ENCODE peak calls at places on chromosomes 16 and 17, in four cellular contexts. K is CD8-positive, alpha-beta T cell; H is fibroblast of lung; X is Peyer's patch. W is an unnamed sample.

GRCh38 chr17:40355123-40355803 is 9.3 kb downstream of the GJD3 start:
- DNase-seq in K (peak), X (peak), H (peak), W (peak)

GRCh38 chr17:3845361-3845753 is 689 bp downstream of the NCBP3 start:
- DNase-seq in K (peak), X (no peak), H (peak), W (no peak)

GRCh38 chr16:15518412-15519351 is 84.3 kb downstream of the BMERB1 start:
- DNase-seq in H (peak), K (no peak), X (no peak), W (no peak)

GRCh38 chr17:66673668-66674276 is 161.1 kb upstream of the CACNG5 start:
- DNase-seq in H (peak), K (peak), X (peak), W (peak)

GRCh38 chr16:23945243-23945642 is 109.5 kb downstream of the PRKCB start:
- DNase-seq in H (no peak), X (no peak), K (no peak), W (no peak)

GRCh38 chr16:69741519-69741918 is 13.2 kb downstream of the NOB1 start:
- DNase-seq in X (no peak), H (peak), K (no peak), W (no peak)

GRCh38 chr16:47565454-47565853 is 104.3 kb downstream of the PHKB start:
- DNase-seq in X (peak), K (peak), H (peak), W (peak)

GRCh38 chr17:79023886-79024771 is at the start of gene C1QTNF1:
- DNase-seq in K (peak), H (peak), X (peak), W (peak)

GRCh38 chr17:19343671-19344151 is 18.8 kb downstream of the B9D1 start:
- DNase-seq in H (no peak), K (no peak), X (peak), W (no peak)

GRCh38 chr16:73480381-73480780 is 432.5 kb upstream of the ZFHX3 start:
- DNase-seq in K (no peak), X (no peak), H (no peak), W (no peak)

GRCh38 chr16:88472042-88472441 is 19.0 kb downstream of the ZFPM1 start:
- DNase-seq in X (no peak), K (no peak), H (no peak), W (no peak)

GRCh38 chr16:58843675-58844074 is 109.6 kb upstream of the GOT2 start:
- DNase-seq in H (peak), K (no peak), X (no peak), W (no peak)

GRCh38 chr16:81601008-81601428 is 156.4 kb downstream of the CMIP start:
- DNase-seq in K (no peak), X (no peak), H (peak), W (no peak)

GRCh38 chr16:84485255-84486010 is 19.0 kb downstream of the MEAK7 start:
- DNase-seq in K (no peak), H (no peak), X (no peak), W (peak)

GRCh38 chr17:7912927-7913524 is 3.1 kb downstream of the RNF227 start:
- DNase-seq in H (peak), X (peak), K (no peak), W (peak)

GRCh38 chr17:15039366-15039765 is 225.8 kb downstream of the PMP22 start:
- DNase-seq in X (no peak), H (no peak), K (no peak), W (no peak)

GRCh38 chr17:7146115-7146514 is 31.5 kb upstream of the ASGR2 start:
- DNase-seq in X (no peak), K (no peak), H (no peak), W (no peak)

GRCh38 chr16:83813818-83814653 is 6.3 kb downstream of the HSBP1 start:
- DNase-seq in H (peak), K (no peak), X (no peak), W (no peak)

GRCh38 chr17:40341808-40342574 is 22.5 kb downstream of the GJD3 start:
- DNase-seq in H (peak), X (peak), K (no peak), W (peak)

GRCh38 chr17:61389670-61390478 is 9.8 kb upstream of the TBX2 start:
- DNase-seq in X (peak), K (no peak), H (peak), W (no peak)

GRCh38 chr16:86605950-86606349 is 27.6 kb downstream of the FOXL1 start:
- DNase-seq in H (no peak), X (no peak), K (no peak), W (no peak)
- H3K27ac ChIP-seq in H (no peak), X (no peak), K (no peak), W (no peak)

GRCh38 chr17:28938552-28938951 is 12.8 kb downstream of the PHF12 start:
- DNase-seq in H (no peak), X (no peak), K (no peak), W (no peak)
- H3K27ac ChIP-seq in H (no peak), X (no peak), K (no peak), W (no peak)

DNA sequence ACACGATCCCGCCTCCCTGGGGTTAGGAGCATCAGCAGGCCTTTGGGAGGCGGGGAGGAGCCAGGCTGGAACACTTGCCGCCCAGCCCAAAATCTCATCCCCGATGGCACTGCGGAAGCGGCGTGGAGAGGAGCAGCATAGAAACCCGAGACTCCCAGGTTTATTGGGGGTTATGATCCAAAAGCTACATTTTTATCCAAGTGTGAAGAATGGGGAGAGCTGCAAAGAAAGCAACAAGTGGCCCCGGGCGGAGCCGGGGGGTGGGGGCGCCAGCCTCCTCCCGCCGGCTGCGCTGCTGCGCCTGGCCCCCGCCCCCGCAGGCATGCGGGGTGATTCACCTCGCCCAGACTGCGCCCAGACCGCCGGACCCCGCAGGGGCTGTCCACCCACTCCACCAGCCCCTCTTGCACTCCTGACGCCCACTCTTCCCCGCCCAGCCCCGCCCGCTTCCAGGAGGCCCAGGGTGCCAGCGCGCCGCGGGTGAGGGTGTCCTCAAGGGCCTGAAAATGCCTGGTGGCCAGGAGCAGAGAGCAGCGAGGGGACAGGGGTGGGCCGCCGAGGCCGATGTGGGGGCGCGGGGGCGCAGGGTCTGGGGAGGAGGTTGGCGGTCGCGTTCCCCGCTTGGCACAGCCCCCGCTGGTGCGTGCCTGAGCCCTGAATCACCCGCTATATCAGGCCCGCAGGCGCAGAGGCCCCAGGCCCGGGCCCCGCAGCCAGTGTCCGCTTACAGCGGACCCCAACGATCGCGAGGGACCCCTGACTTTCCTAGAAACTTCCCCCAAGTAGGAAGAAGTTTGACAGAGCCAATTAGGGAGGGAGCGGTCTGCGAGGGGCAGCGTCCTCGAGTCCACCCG is 1.4 kb downstream of the CAVIN1 start:
- DNase-seq in H (peak), X (peak), K (no peak), W (no peak)
- H3K27ac ChIP-seq in H (peak), X (peak), K (no peak), W (peak)

GRCh38 chr17:851986-852385 is 69.8 kb downstream of the MRM3 start:
- DNase-seq in X (no peak), K (no peak), H (no peak), W (no peak)

GRCh38 chr17:858941-859452 is 76.8 kb downstream of the MRM3 start:
- DNase-seq in K (no peak), H (no peak), X (no peak), W (no peak)

GRCh38 chr17:859461-860195 is 77.5 kb downstream of the MRM3 start:
- DNase-seq in X (no peak), H (peak), K (no peak), W (no peak)

GRCh38 chr17:850828-851759 is 68.9 kb downstream of the MRM3 start:
- DNase-seq in K (no peak), X (no peak), H (peak), W (no peak)

GRCh38 chr17:855594-855993 is 73.4 kb downstream of the MRM3 start:
- DNase-seq in K (no peak), H (no peak), X (no peak), W (no peak)
- H3K27ac ChIP-seq in K (no peak), H (no peak), X (no peak), W (no peak)